ENCODE peak calls at places on chromosomes 4 and X, in nine cellular contexts. P is T-helper 2 cell; J is nucleus accumbens; W is epithelial cell of esophagus; E is AG09309; C is ecto neural progenitor cell; Z is stimulated activated CD4-positive, alpha-beta T cell treated with anti-CD3 and anti-CD28 coated beads, Interleukin-4, amount 100 ng/mL, for 4 hours; Q is AG04450; X is non-pigmented ciliary epithelial cell. Y is an unnamed sample.
A peak's percentile ranks its signal among the peaks of the same experiment; 100 is the strongest.

GRCh38 chr4:119050501-119051090 is 85.0 kb upstream of the MYOZ2 start:
- DNase-seq in W (peak; percentile 15), Q (no peak), J (no peak), Z (no peak), E (no peak), C (no peak), X (no peak), P (no peak), Y (no peak)

GRCh38 chrX:70901465-70901864 is 7.0 kb downstream of the TEX11 start:
- DNase-seq in C (no peak), E (no peak), W (no peak), X (no peak), J (no peak), Z (no peak), Q (no peak), P (no peak), Y (no peak)

GRCh38 chr4:156725257-156725656 is 246.3 kb downstream of the PDGFC start:
- DNase-seq in E (no peak), J (no peak), Q (no peak), Z (no peak), P (no peak), C (no peak), X (no peak), W (no peak), Y (no peak)

GRCh38 chr4:142473218-142473959 is 372.7 kb downstream of the INPP4B start:
- DNase-seq in Z (no peak), E (no peak), P (no peak), W (peak; percentile 46), X (no peak), J (no peak), Q (no peak), C (no peak), Y (peak; percentile 14)

GRCh38 chr4:42371306-42372063 is 25.8 kb upstream of the SHISA3 start:
- DNase-seq in W (peak; percentile 67), C (no peak), E (no peak), P (no peak), X (peak; percentile 18), Z (no peak), J (no peak), Q (peak; percentile 24), Y (peak; percentile 26)

GRCh38 chrX:72107320-72107719 is 24.4 kb downstream of the RTL5 start:
- DNase-seq in J (no peak), E (no peak), X (no peak), W (peak; percentile 84), Q (no peak), Z (no peak), P (no peak), C (no peak), Y (no peak)

GRCh38 chrX:102720237-102721168 is at the start of gene GPRASP3:
- DNase-seq in X (no peak), W (peak; percentile 76), J (peak; percentile 62), E (peak; percentile 27), Z (peak; percentile 65), P (peak; percentile 29), C (no peak), Q (peak; percentile 34), Y (peak; percentile 23)

GRCh38 chr4:185108669-185109068 is 34.4 kb upstream of the SLC25A4 start:
- DNase-seq in P (no peak), E (no peak), C (no peak), Q (no peak), Z (no peak), J (no peak), X (no peak), W (no peak), Y (no peak)

GRCh38 chrX:139691843-139692505 is 16.0 kb downstream of the MCF2 start:
- DNase-seq in P (no peak), J (no peak), X (no peak), E (no peak), Z (no peak), C (peak; percentile 54), W (peak; percentile 3), Q (no peak), Y (no peak)

GRCh38 chr4:142126890-142127497 is 490.6 kb downstream of the IL15 start:
- DNase-seq in P (no peak), Z (peak; percentile 54), J (no peak), Q (peak; percentile 58), W (peak; percentile 78), C (peak; percentile 52), X (peak; percentile 34), E (peak; percentile 47), Y (peak; percentile 29)

GRCh38 chr4:3261411-3262207 is 12.7 kb downstream of the MSANTD1 start:
- DNase-seq in J (no peak), P (no peak), E (no peak), Q (no peak), W (no peak), X (no peak), Z (no peak), C (no peak), Y (no peak)

GRCh38 chrX:51496501-51497291 is at the start of gene NUDT11:
- DNase-seq in J (peak; percentile 22), C (peak; percentile 82), P (peak; percentile 5), E (no peak), X (no peak), W (peak; percentile 82), Q (no peak), Z (peak; percentile 60), Y (no peak)

GRCh38 chr4:55161739-55162138 is 36.3 kb upstream of the KDR start:
- DNase-seq in P (no peak), Q (no peak), Z (no peak), X (no peak), E (no peak), W (no peak), C (no peak), J (no peak), Y (no peak)

GRCh38 chr4:17544205-17544604 is 29.2 kb downstream of the CLRN2 start:
- DNase-seq in W (peak; percentile 25), E (no peak), Q (no peak), Z (no peak), J (peak; percentile 90), X (no peak), P (no peak), C (no peak), Y (peak; percentile 83)

GRCh38 chrX:13845721-13846378 is 29.0 kb upstream of the GPM6B start:
- DNase-seq in W (peak; percentile 20), P (no peak), Q (no peak), Z (no peak), J (no peak), E (no peak), C (no peak), X (peak; percentile 9), Y (no peak)

GRCh38 chrX:149021164-149021563 is 483.9 kb downstream of the IDS start:
- DNase-seq in Q (no peak), W (no peak), C (no peak), X (no peak), Z (no peak), J (no peak), E (no peak), P (no peak), Y (no peak)

GRCh38 chr4:5758741-5759140 is 47.7 kb downstream of the EVC start:
- DNase-seq in X (peak; percentile 96), P (no peak), J (no peak), Q (peak; percentile 92), Z (peak; percentile 31), E (peak; percentile 92), C (no peak), W (peak; percentile 99), Y (no peak)

GRCh38 chrX:87634361-87634760 is 116.8 kb downstream of the KLHL4 start:
- DNase-seq in C (no peak), J (no peak), X (no peak), Q (no peak), E (no peak), P (no peak), W (no peak), Z (no peak), Y (no peak)

GRCh38 chr4:113020966-113021365 is 28.5 kb upstream of the ANK2 start:
- DNase-seq in X (no peak), P (no peak), E (no peak), C (no peak), Z (no peak), J (no peak), Q (no peak), W (no peak), Y (no peak)

Y was measured in NCI-H2029 treated with DMSO at 0.1 percent for 48 hours.